ENCODE peak calls at places on chromosome 15, in four cellular contexts. Z is SK-N-SH, D is GM23248, E is fibroblast of lung. O is an unnamed sample.

GRCh38 chr15:75172168-75172841 is 29.4 kb upstream of the C15orf39 start:
- DNase-seq in Z (no peak), E (no peak), D (no peak), O (no peak)

GRCh38 chr15:89777073-89777820 is 1.1 kb downstream of the MESP2 start:
- DNase-seq in D (no peak), Z (no peak), E (no peak), O (no peak)

GRCh38 chr15:35833590-35833989 is 287.6 kb upstream of the DPH6 start:
- DNase-seq in D (peak), E (peak), Z (no peak), O (no peak)

GRCh38 chr15:90054618-90055097 is 47.6 kb downstream of the IDH2 start:
- DNase-seq in Z (no peak), E (no peak), D (no peak), O (no peak)

GRCh38 chr15:32979710-32980109 is 214.8 kb downstream of the FMN1 start:
- DNase-seq in E (peak), D (peak), Z (no peak), O (no peak)

GRCh38 chr15:25596644-25597562 is 158.1 kb upstream of the UBE3A start:
- DNase-seq in Z (peak), E (no peak), D (peak), O (no peak)

GRCh38 chr15:50697109-50697797 is 10.7 kb upstream of the TRPM7 start:
- DNase-seq in E (peak), Z (no peak), D (peak), O (no peak)

GRCh38 chr15:37756407-37756806 is 178.0 kb upstream of the TMCO5A start:
- DNase-seq in E (no peak), D (no peak), Z (no peak), O (no peak)

GRCh38 chr15:83810110-83810509 is 156.2 kb downstream of the ADAMTSL3 start:
- DNase-seq in E (no peak), Z (no peak), D (no peak), O (no peak)

DNA sequence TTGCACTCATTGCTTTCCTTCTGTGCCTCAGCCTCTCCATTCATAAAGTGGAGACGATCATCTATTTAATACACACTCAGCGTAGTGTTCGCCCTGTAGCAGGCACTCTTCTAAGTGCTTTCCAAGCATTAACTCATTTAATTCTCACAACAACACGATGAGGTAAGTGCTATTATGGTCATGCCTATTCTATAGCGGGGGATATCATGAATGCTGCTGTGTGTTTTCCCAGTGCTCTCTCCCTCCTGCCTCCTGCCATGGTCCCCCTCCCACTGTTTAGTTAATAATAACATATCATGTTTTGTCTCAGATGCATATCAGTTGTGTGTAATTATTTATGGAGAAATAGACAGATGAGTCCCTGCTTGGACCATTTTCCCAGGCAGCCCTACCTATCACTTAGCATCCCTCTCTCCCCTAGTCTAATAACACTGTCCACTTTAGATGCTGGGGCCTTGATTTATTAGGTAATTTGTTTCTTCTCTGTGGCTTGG is 122.8 kb upstream of the TLE3 start:
- DNase-seq in Z (no peak), E (no peak), D (no peak), O (no peak)
- H2AFZ ChIP-seq in Z (no peak), E (no peak), D (no peak), O (no peak)

DNA sequence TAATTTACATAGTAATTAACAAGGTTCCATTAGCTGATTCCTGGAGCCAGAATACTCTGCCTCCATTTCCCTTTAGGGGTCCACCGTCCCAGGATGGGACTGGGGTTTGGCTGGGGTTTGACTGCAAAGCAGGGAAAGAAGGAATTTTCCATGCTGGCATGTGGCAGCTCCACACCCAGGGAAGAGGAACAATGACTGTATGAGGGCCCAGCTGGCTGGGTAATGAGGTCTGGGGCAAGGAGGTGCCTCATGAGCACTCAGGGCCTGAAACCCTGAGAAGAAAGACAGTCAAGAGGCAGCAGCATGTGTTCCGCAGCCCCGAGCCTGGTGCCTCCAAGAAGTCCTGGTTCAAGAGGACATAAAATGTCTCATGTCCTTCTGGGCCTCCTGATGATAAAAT is 177.9 kb downstream of the SMAD6 start:
- DNase-seq in Z (no peak), D (peak), E (no peak), O (no peak)
- H2AFZ ChIP-seq in Z (no peak), D (no peak), E (no peak), O (no peak)

GRCh38 chr15:59528429-59528828 is 83.2 kb upstream of the GCNT3 start:
- DNase-seq in E (no peak), Z (no peak), D (no peak), O (no peak)
- H2AFZ ChIP-seq in E (no peak), Z (no peak), D (no peak), O (no peak)

GRCh38 chr15:68608844-68609232 is 30.0 kb downstream of the CORO2B start:
- DNase-seq in E (no peak), D (no peak), Z (no peak), O (no peak)
- H2AFZ ChIP-seq in E (no peak), D (no peak), Z (no peak), O (no peak)

GRCh38 chr15:66229790-66230460 is 23.6 kb downstream of the MEGF11 start:
- DNase-seq in Z (no peak), E (no peak), D (no peak), O (no peak)
- H2AFZ ChIP-seq in Z (no peak), E (no peak), D (no peak), O (no peak)

GRCh38 chr15:27175479-27176153 is 204.6 kb downstream of the GABRG3 start:
- DNase-seq in D (no peak), E (no peak), Z (no peak), O (no peak)
- H2AFZ ChIP-seq in D (no peak), E (no peak), Z (no peak), O (no peak)

O was measured in Karpas-422.